ENCODE peak calls at places on chromosome 20, in eight cellular contexts. One of them, this sample, is unnamed.

GRCh38 chr20:5845686-5846651 is 95.8 kb downstream of the SHLD1 start:
- DNase-seq in PC-9: no peak
- DNase-seq in mesendoderm: peak
- DNase-seq in fibroblast of lung: peak
- DNase-seq in HCT116: no peak
- DNase-seq in endothelial cell of umbilical vein: no peak
- DNase-seq in hepatocyte: peak
- DNase-seq in astrocyte: peak
- DNase-seq in this sample: peak

GRCh38 chr20:32780749-32781402 is 18.7 kb downstream of the DNMT3B start:
- DNase-seq in endothelial cell of umbilical vein: no peak
- DNase-seq in fibroblast of lung: no peak
- DNase-seq in hepatocyte: no peak
- DNase-seq in astrocyte: no peak
- DNase-seq in HCT116: no peak
- DNase-seq in mesendoderm: peak
- DNase-seq in PC-9: no peak
- DNase-seq in this sample: no peak

GRCh38 chr20:58598271-58599015 is 52.6 kb upstream of the STX16 start:
- DNase-seq in hepatocyte: peak
- DNase-seq in fibroblast of lung: peak
- DNase-seq in PC-9: no peak
- DNase-seq in astrocyte: peak
- DNase-seq in endothelial cell of umbilical vein: no peak
- DNase-seq in mesendoderm: no peak
- DNase-seq in HCT116: no peak
- DNase-seq in this sample: peak

GRCh38 chr20:17806739-17807441 is 107.1 kb downstream of the BANF2 start:
- DNase-seq in astrocyte: peak
- DNase-seq in endothelial cell of umbilical vein: peak
- DNase-seq in HCT116: no peak
- DNase-seq in fibroblast of lung: peak
- DNase-seq in mesendoderm: peak
- DNase-seq in hepatocyte: peak
- DNase-seq in PC-9: no peak
- DNase-seq in this sample: peak

GRCh38 chr20:60211618-60212463 is 253.6 kb downstream of the CDH26 start:
- DNase-seq in hepatocyte: no peak
- DNase-seq in fibroblast of lung: no peak
- DNase-seq in PC-9: no peak
- DNase-seq in mesendoderm: no peak
- DNase-seq in HCT116: no peak
- DNase-seq in astrocyte: no peak
- DNase-seq in endothelial cell of umbilical vein: no peak
- DNase-seq in this sample: no peak

GRCh38 chr20:1185781-1186334 is 1.1 kb upstream of the TMEM74B start:
- DNase-seq in endothelial cell of umbilical vein: peak
- DNase-seq in mesendoderm: peak
- DNase-seq in fibroblast of lung: peak
- DNase-seq in hepatocyte: peak
- DNase-seq in astrocyte: peak
- DNase-seq in PC-9: peak
- DNase-seq in HCT116: peak
- DNase-seq in this sample: peak

GRCh38 chr20:32925481-32926196 is 66.9 kb downstream of the EFCAB8 start:
- DNase-seq in mesendoderm: no peak
- DNase-seq in fibroblast of lung: no peak
- DNase-seq in endothelial cell of umbilical vein: no peak
- DNase-seq in HCT116: no peak
- DNase-seq in PC-9: no peak
- DNase-seq in hepatocyte: no peak
- DNase-seq in astrocyte: no peak
- DNase-seq in this sample: no peak

GRCh38 chr20:4229415-4229814 is 214.1 kb upstream of the RNF24 start:
- DNase-seq in endothelial cell of umbilical vein: no peak
- DNase-seq in astrocyte: no peak
- DNase-seq in hepatocyte: no peak
- DNase-seq in HCT116: no peak
- DNase-seq in fibroblast of lung: no peak
- DNase-seq in PC-9: no peak
- DNase-seq in mesendoderm: no peak
- DNase-seq in this sample: no peak

GRCh38 chr20:1083431-1084080 is 34.8 kb upstream of the PSMF1 start:
- DNase-seq in fibroblast of lung: no peak
- DNase-seq in endothelial cell of umbilical vein: no peak
- DNase-seq in HCT116: no peak
- DNase-seq in mesendoderm: no peak
- DNase-seq in PC-9: no peak
- DNase-seq in astrocyte: no peak
- DNase-seq in hepatocyte: no peak
- DNase-seq in this sample: no peak

GRCh38 chr20:742156-742555 is 26.1 kb downstream of the SLC52A3 start:
- DNase-seq in hepatocyte: no peak
- DNase-seq in mesendoderm: no peak
- DNase-seq in PC-9: no peak
- DNase-seq in endothelial cell of umbilical vein: no peak
- DNase-seq in astrocyte: no peak
- DNase-seq in fibroblast of lung: no peak
- DNase-seq in HCT116: no peak
- DNase-seq in this sample: no peak

GRCh38 chr20:57464642-57465211 is 60.2 kb downstream of the CTCFL start:
- DNase-seq in PC-9: no peak
- DNase-seq in mesendoderm: no peak
- DNase-seq in endothelial cell of umbilical vein: no peak
- DNase-seq in hepatocyte: peak
- DNase-seq in HCT116: peak
- DNase-seq in astrocyte: no peak
- DNase-seq in fibroblast of lung: no peak
- DNase-seq in this sample: peak

DNA sequence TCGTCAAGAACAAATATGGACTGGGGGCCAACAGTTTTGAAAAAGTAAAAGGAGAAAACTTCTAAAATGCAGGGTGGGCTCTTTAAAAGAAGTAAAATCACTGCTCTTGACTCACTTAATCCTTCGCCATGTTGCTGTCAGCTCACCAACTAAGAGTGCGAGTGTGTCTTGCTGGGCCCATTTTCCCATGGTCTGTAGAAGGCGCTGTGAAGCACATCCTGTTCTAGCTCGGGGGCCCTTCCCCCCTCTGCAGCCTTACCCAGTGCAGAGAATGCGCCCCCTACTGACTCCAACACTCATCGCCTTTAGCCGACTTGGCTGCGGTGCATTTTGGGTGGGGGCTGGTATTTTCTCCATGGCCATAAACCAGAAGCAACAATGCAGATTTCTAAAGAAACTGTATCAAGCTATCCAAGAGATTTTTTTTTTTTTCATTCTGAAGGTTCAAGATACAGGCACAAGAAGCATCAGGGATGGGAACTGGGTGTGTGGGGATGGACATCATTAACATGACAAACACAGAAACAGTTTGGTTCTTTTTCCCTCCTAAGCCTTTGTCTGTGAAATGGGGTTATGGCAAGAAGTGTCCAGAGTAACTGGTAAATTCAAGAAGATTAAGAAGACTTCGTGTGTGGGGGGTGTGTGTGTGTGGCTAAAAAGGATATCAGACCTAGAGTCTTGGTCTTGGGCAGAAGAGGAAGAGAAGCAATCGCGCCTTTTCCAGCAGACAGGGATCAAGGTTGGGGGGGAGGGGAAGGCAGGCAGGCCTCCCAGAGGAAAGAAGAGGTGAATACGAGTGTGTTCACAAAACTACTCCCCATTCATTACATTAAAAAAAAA is 1.7 kb downstream of the ADNP start:
- DNase-seq in hepatocyte: peak
- DNase-seq in fibroblast of lung: peak
- DNase-seq in endothelial cell of umbilical vein: peak
- DNase-seq in mesendoderm: peak
- DNase-seq in PC-9: peak
- DNase-seq in HCT116: peak
- DNase-seq in astrocyte: peak
- DNase-seq in this sample: peak
- H3K4me2 ChIP-seq in hepatocyte: peak
- H3K4me2 ChIP-seq in fibroblast of lung: peak
- H3K4me2 ChIP-seq in endothelial cell of umbilical vein: peak
- H3K4me2 ChIP-seq in mesendoderm: peak
- H3K4me2 ChIP-seq in PC-9: peak
- H3K4me2 ChIP-seq in HCT116: peak
- H3K4me2 ChIP-seq in astrocyte: peak
- H3K4me2 ChIP-seq in this sample: peak

DNA sequence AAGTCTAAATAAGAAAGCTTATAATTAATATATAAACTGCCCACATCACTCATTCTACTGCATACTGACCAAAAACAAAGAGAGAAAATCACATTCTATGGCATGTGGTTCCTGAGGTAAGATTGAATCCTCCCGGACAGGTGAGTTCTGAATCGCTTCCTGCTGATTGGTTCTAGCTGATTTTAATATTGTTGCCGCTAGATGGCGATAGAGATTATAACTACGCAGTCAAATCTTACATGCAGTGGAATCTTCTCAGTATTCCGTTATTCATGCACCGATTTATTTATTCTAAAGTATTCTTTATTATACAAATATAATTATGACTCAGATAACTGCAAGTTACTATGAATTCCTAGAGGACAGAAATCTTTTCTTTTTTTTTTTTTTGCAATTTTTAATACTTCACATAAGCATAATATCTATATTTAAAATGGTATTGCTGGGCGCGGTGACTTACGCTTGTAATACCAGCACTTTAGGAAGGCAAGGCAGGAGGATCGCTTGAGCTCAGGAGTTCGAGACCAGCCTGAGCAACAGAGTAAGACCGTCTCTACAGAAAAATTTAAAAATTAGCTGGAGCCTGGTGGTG is 24.2 kb upstream of the TMX4 start:
- DNase-seq in endothelial cell of umbilical vein: peak
- DNase-seq in HCT116: peak
- DNase-seq in hepatocyte: peak
- DNase-seq in mesendoderm: peak
- DNase-seq in fibroblast of lung: peak
- DNase-seq in PC-9: peak
- DNase-seq in astrocyte: peak
- DNase-seq in this sample: peak
- H3K4me2 ChIP-seq in endothelial cell of umbilical vein: peak
- H3K4me2 ChIP-seq in HCT116: peak
- H3K4me2 ChIP-seq in hepatocyte: no peak
- H3K4me2 ChIP-seq in mesendoderm: no peak
- H3K4me2 ChIP-seq in fibroblast of lung: no peak
- H3K4me2 ChIP-seq in PC-9: no peak
- H3K4me2 ChIP-seq in astrocyte: no peak
- H3K4me2 ChIP-seq in this sample: no peak

GRCh38 chr20:62031462-62032092 is 34.1 kb downstream of the TAF4 start:
- DNase-seq in astrocyte: no peak
- DNase-seq in PC-9: no peak
- DNase-seq in fibroblast of lung: no peak
- DNase-seq in mesendoderm: no peak
- DNase-seq in hepatocyte: no peak
- DNase-seq in HCT116: no peak
- DNase-seq in endothelial cell of umbilical vein: no peak
- DNase-seq in this sample: no peak
- H3K4me2 ChIP-seq in astrocyte: no peak
- H3K4me2 ChIP-seq in PC-9: peak
- H3K4me2 ChIP-seq in fibroblast of lung: no peak
- H3K4me2 ChIP-seq in mesendoderm: no peak
- H3K4me2 ChIP-seq in hepatocyte: no peak
- H3K4me2 ChIP-seq in HCT116: no peak
- H3K4me2 ChIP-seq in endothelial cell of umbilical vein: no peak
- H3K4me2 ChIP-seq in this sample: no peak

GRCh38 chr20:53216856-53217576 is 244.9 kb downstream of the TSHZ2 start:
- DNase-seq in endothelial cell of umbilical vein: peak
- DNase-seq in HCT116: peak
- DNase-seq in PC-9: peak
- DNase-seq in hepatocyte: peak
- DNase-seq in mesendoderm: peak
- DNase-seq in fibroblast of lung: peak
- DNase-seq in astrocyte: peak
- DNase-seq in this sample: peak
- H3K4me2 ChIP-seq in endothelial cell of umbilical vein: no peak
- H3K4me2 ChIP-seq in HCT116: no peak
- H3K4me2 ChIP-seq in PC-9: no peak
- H3K4me2 ChIP-seq in hepatocyte: peak
- H3K4me2 ChIP-seq in mesendoderm: no peak
- H3K4me2 ChIP-seq in fibroblast of lung: no peak
- H3K4me2 ChIP-seq in astrocyte: peak
- H3K4me2 ChIP-seq in this sample: peak

GRCh38 chr20:51096571-51097267 is 73.8 kb upstream of the KCNG1 start:
- DNase-seq in hepatocyte: no peak
- DNase-seq in endothelial cell of umbilical vein: no peak
- DNase-seq in astrocyte: no peak
- DNase-seq in PC-9: no peak
- DNase-seq in HCT116: no peak
- DNase-seq in fibroblast of lung: no peak
- DNase-seq in mesendoderm: no peak
- DNase-seq in this sample: no peak

GRCh38 chr20:51097334-51098176 is 74.6 kb upstream of the KCNG1 start:
- DNase-seq in endothelial cell of umbilical vein: no peak
- DNase-seq in PC-9: no peak
- DNase-seq in hepatocyte: no peak
- DNase-seq in astrocyte: no peak
- DNase-seq in fibroblast of lung: no peak
- DNase-seq in mesendoderm: no peak
- DNase-seq in HCT116: no peak
- DNase-seq in this sample: no peak

GRCh38 chr20:51094221-51094620 is 71.3 kb upstream of the KCNG1 start:
- DNase-seq in astrocyte: no peak
- DNase-seq in PC-9: no peak
- DNase-seq in mesendoderm: no peak
- DNase-seq in fibroblast of lung: peak
- DNase-seq in endothelial cell of umbilical vein: no peak
- DNase-seq in hepatocyte: no peak
- DNase-seq in HCT116: no peak
- DNase-seq in this sample: peak

GRCh38 chr20:51093240-51093763 is 70.4 kb upstream of the KCNG1 start:
- DNase-seq in astrocyte: no peak
- DNase-seq in HCT116: no peak
- DNase-seq in endothelial cell of umbilical vein: no peak
- DNase-seq in fibroblast of lung: peak
- DNase-seq in mesendoderm: peak
- DNase-seq in hepatocyte: no peak
- DNase-seq in PC-9: no peak
- DNase-seq in this sample: no peak

GRCh38 chr20:51095755-51096509 is 73.0 kb upstream of the KCNG1 start:
- DNase-seq in mesendoderm: peak
- DNase-seq in fibroblast of lung: peak
- DNase-seq in PC-9: no peak
- DNase-seq in endothelial cell of umbilical vein: no peak
- DNase-seq in hepatocyte: no peak
- DNase-seq in astrocyte: peak
- DNase-seq in HCT116: no peak
- DNase-seq in this sample: no peak
- H3K4me2 ChIP-seq in mesendoderm: no peak
- H3K4me2 ChIP-seq in fibroblast of lung: no peak
- H3K4me2 ChIP-seq in PC-9: no peak
- H3K4me2 ChIP-seq in endothelial cell of umbilical vein: no peak
- H3K4me2 ChIP-seq in hepatocyte: no peak
- H3K4me2 ChIP-seq in astrocyte: no peak
- H3K4me2 ChIP-seq in HCT116: no peak
- H3K4me2 ChIP-seq in this sample: no peak

DNA sequence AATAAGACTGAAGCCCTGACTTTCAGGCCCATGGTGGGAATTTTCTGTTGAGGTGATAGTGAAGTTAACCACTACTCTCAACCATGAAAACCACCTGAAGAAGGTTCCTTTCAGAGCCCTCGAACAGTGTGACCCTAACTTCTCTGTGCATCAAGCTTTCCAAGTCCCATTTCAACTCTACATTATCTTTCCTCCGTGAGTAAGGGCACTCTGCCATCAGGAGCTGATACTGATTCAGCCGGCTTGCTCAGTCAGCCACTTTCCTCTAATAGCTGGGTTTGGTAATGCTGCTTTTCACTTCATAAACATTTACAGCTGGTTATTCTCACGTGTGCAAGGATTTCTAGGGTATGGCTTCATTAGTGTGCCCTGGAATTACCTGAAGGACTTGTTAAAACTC is 10.7 kb upstream of the SLA2 start:
- DNase-seq in PC-9: no peak
- DNase-seq in mesendoderm: no peak
- DNase-seq in astrocyte: no peak
- DNase-seq in endothelial cell of umbilical vein: no peak
- DNase-seq in HCT116: no peak
- DNase-seq in fibroblast of lung: no peak
- DNase-seq in hepatocyte: no peak
- DNase-seq in this sample: no peak
- H3K4me2 ChIP-seq in PC-9: no peak
- H3K4me2 ChIP-seq in mesendoderm: no peak
- H3K4me2 ChIP-seq in astrocyte: no peak
- H3K4me2 ChIP-seq in endothelial cell of umbilical vein: no peak
- H3K4me2 ChIP-seq in HCT116: no peak
- H3K4me2 ChIP-seq in fibroblast of lung: no peak
- H3K4me2 ChIP-seq in hepatocyte: no peak
- H3K4me2 ChIP-seq in this sample: no peak

This sample was measured in GM23248.